ENCODE peak calls at places on chromosomes 13 and 19, in six cellular contexts. A is stimulated activated CD4-positive, alpha-beta T cell treated with anti-CD3 and anti-CD28 coated beads, TNF-alpha, amount 100 ng/mL, for 1 hour; C is posterior vena cava; G is foreskin melanocyte; U is lower leg skin; E is stomach. T is an unnamed sample.
A peak's percentile ranks its signal among the peaks of the same experiment; 100 is the strongest.

GRCh38 chr19:47778089-47778953 is at the start of gene SELENOW:
- DNase-seq in E (peak; percentile 83), G (peak; percentile 60), U (peak; percentile 66), A (peak; percentile 58), C (peak; percentile 92), T (peak; percentile 74)

GRCh38 chr13:39607876-39608275 is 4.9 kb upstream of the LHFPL6 start:
- DNase-seq in G (no peak), E (no peak), C (no peak), U (no peak), A (no peak), T (no peak)

GRCh38 chr13:97414392-97414791 is 19.6 kb upstream of the RAP2A start:
- DNase-seq in U (no peak), A (no peak), G (peak; percentile 68), E (no peak), C (no peak), T (no peak)

GRCh38 chr13:103694471-103694870 is 628.3 kb upstream of the SLC10A2 start:
- DNase-seq in G (no peak), C (no peak), A (no peak), E (no peak), U (no peak), T (no peak)

GRCh38 chr13:83691966-83692365 is 190.3 kb downstream of the SLITRK1 start:
- DNase-seq in U (no peak), C (no peak), E (no peak), A (no peak), G (no peak), T (no peak)

GRCh38 chr13:97948041-97948440 is 5.4 kb upstream of the IPO5 start:
- DNase-seq in C (no peak), A (no peak), E (no peak), G (no peak), U (no peak), T (no peak)

GRCh38 chr13:101450749-101451130 is 1.7 kb upstream of the ITGBL1 start:
- DNase-seq in E (no peak), G (no peak), C (no peak), U (no peak), A (no peak), T (no peak)

GRCh38 chr19:58204566-58204965 is 21.7 kb downstream of the ZNF274 start:
- DNase-seq in U (no peak), G (no peak), C (no peak), A (no peak), E (no peak), T (no peak)

GRCh38 chr13:47611664-47612288 is 389.3 kb downstream of the SUCLA2 start:
- DNase-seq in E (no peak), C (no peak), A (no peak), G (no peak), U (no peak), T (no peak)

GRCh38 chr19:372306-372890 is 27.8 kb upstream of the MIER2 start:
- DNase-seq in U (no peak), E (peak; percentile 31), C (peak; percentile 71), G (no peak), A (no peak), T (no peak)